ENCODE peak calls at places on chromosomes 5 and 9, in six cellular contexts. Q, W, E, L, S and H are unnamed samples.

GRCh38 chr5:127290019-127290945 is at the start of gene MEGF10:
- DNase-seq in Q (peak; percentile 46), S (peak; percentile 73), L (peak; percentile 36), W (peak; percentile 89), E (peak; percentile 4), H (no peak)

GRCh38 chr9:110890416-110890815 is 147.9 kb downstream of the LPAR1 start:
- DNase-seq in S (no peak), Q (no peak), W (peak; percentile 13), L (no peak), E (no peak), H (no peak)

GRCh38 chr5:147568710-147569109 is 58.8 kb upstream of the DPYSL3 start:
- DNase-seq in S (no peak), Q (no peak), E (no peak), L (no peak), W (peak; percentile 54), H (no peak)

GRCh38 chr9:134753191-134753590 is 111.6 kb downstream of the COL5A1 start:
- DNase-seq in E (no peak), S (no peak), L (no peak), Q (no peak), W (no peak), H (no peak)

GRCh38 chr9:68872026-68872501 is 141.8 kb downstream of the PRKACG start:
- DNase-seq in Q (no peak), E (no peak), W (peak; percentile 95), S (no peak), L (no peak), H (no peak)

GRCh38 chr9:94908041-94908563 is 181.6 kb downstream of the AOPEP start:
- DNase-seq in L (no peak), W (no peak), E (no peak), S (no peak), Q (no peak), H (no peak)

GRCh38 chr5:156394642-156395393 is 67.9 kb downstream of the SGCD start:
- DNase-seq in Q (no peak), W (no peak), E (no peak), L (no peak), S (no peak), H (no peak)

GRCh38 chr5:159061834-159062530 is 37.7 kb downstream of the EBF1 start:
- DNase-seq in E (no peak), S (peak; percentile 46), L (no peak), Q (no peak), W (peak; percentile 65), H (no peak)

GRCh38 chr5:45695680-45696093 is 493 bp downstream of the HCN1 start:
- DNase-seq in Q (no peak), W (peak; percentile 45), E (no peak), L (no peak), S (no peak), H (no peak)

GRCh38 chr9:89022902-89023301 is 31.6 kb downstream of the S1PR3 start:
- DNase-seq in Q (no peak), L (no peak), W (no peak), S (peak; percentile 83), E (no peak), H (no peak)

GRCh38 chr9:92984976-92985375 is 37.7 kb downstream of the FGD3 start:
- DNase-seq in L (no peak), E (no peak), S (no peak), Q (no peak), W (no peak), H (no peak)

GRCh38 chr9:132784286-132784820 is 93.7 kb downstream of the AK8 start:
- DNase-seq in Q (no peak), W (no peak), L (no peak), E (no peak), S (no peak), H (no peak)

GRCh38 chr9:131214457-131214856 is 61.9 kb downstream of the FAM78A start:
- DNase-seq in Q (no peak), W (no peak), L (no peak), S (peak; percentile 62), E (no peak), H (no peak)

GRCh38 chr9:98020471-98021145 is 35.9 kb upstream of the NANS start:
- DNase-seq in S (no peak), L (no peak), Q (no peak), W (no peak), E (no peak), H (no peak)

DNA sequence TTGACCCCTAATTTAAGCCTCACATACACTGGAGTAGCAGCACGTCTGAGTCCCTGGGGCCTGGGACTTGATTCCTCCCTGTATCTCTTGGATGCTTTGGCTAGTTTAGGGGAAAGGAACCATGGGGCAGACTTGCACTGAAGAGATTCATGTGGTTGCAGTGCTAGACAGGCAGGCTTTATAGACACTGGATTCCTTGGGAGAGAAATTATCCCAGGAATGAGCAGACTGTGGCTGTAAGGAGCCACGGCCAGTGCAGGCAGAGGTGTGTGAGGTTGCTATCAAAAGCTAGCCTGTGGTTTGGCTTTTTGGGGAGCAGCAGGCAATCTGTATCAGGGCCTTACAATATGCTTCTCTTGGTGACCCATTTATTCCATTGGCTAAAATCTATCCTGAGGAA is 20.5 kb upstream of the PITX1 start:
- DNase-seq in S (no peak), E (no peak), L (no peak), Q (no peak), W (no peak), H (peak; percentile 70)
- H3K27me3 ChIP-seq in S (peaks cover 82% of the 10 kb centered on the region), E (no peaks in the 10 kb centered on the region), L (no peaks in the 10 kb centered on the region), Q (no peaks in the 10 kb centered on the region), W (peaks cover 35% of the 10 kb centered on the region), H (no peaks in the 10 kb centered on the region)

GRCh38 chr9:91332476-91333231 is 29.1 kb downstream of the AUH start:
- DNase-seq in E (no peak), Q (no peak), S (no peak), W (no peak), L (no peak), H (no peak)

GRCh38 chr9:91331849-91332248 is 29.9 kb downstream of the AUH start:
- DNase-seq in S (no peak), E (no peak), L (no peak), W (no peak), Q (no peak), H (no peak)

GRCh38 chr9:91334053-91334452 is 27.7 kb downstream of the AUH start:
- DNase-seq in L (no peak), W (no peak), Q (no peak), E (no peak), S (peak; percentile 48), H (no peak)

GRCh38 chr9:91328186-91328585 is 33.5 kb downstream of the AUH start:
- DNase-seq in L (no peak), W (no peak), E (no peak), S (peak; percentile 4), Q (no peak), H (no peak)
- H3K9me2 ChIP-seq in L (no peaks in the 10 kb centered on the region), W (no peaks in the 10 kb centered on the region), E (no peaks in the 10 kb centered on the region), S (no peaks in the 10 kb centered on the region), Q (no peaks in the 10 kb centered on the region), H (no peaks in the 10 kb centered on the region)

GRCh38 chr9:36861528-36862205 is 172.4 kb downstream of the PAX5 start:
- DNase-seq in S (no peak), L (no peak), Q (no peak), W (no peak), E (no peak), H (no peak)

GRCh38 chr9:36858805-36859375 is 175.2 kb downstream of the PAX5 start:
- DNase-seq in E (peak; percentile 10), L (no peak), S (peak; percentile 27), W (no peak), Q (no peak), H (no peak)

GRCh38 chr9:36865731-36866635 is 168.1 kb downstream of the PAX5 start:
- DNase-seq in S (no peak), Q (no peak), W (no peak), E (no peak), L (no peak), H (no peak)

GRCh38 chr9:36864491-36865410 is 169.3 kb downstream of the PAX5 start:
- DNase-seq in E (no peak), S (no peak), W (peak; percentile 69), Q (no peak), L (no peak), H (no peak)

DNA sequence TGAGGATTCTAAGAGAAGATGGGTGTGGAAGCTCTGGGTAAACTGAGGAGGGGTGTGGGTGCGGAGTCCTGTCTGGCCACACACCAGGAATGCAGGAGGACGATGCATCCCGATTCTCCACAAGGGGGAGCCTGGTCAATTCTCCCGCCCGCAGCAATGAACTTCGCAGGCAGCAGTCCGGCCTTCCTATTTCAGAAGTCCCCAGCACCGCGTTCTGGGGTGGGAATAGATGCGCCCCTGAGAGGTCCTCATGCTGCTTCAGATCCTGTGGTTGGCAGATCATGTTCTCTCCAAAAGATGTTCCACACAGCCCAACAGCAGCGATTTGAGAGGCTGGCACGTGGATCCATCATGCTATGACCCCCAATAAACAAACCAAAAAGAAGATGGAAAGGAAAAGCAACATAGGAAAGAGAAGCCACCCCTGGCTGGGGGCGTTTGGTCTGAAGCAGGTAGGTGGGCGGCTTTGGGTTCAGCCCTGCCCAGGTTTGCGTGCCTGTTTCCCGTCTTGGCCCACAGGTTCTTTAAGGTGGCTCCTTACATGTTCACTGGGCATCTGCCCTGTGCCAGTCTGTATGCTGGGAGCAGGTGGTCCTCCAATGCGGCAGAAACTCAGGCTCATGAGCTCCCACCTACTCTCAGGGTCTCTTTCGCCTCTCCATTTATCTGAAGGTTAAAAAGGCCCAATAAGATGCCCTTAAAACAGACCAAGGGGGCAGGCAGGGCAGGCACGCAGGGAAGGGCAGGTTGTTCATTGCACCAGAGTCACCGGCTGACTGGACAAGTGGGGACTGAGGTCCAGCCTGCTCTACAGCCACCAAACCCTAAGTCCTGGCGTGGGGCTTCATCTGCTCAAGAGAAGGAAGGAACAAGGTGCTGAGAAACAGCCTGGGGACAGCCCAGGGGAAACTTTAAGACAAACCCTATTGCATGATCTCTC is 171.6 kb downstream of the PAX5 start:
- DNase-seq in L (no peak), E (peak; percentile 33), S (peak; percentile 66), W (peak; percentile 84), Q (peak; percentile 41), H (no peak)
- H3K27me3 ChIP-seq in L (peaks cover 55% of the 10 kb centered on the region), E (peaks cover 30% of the 10 kb centered on the region), S (peaks cover 56% of the 10 kb centered on the region), W (peaks cover 5% of the 10 kb centered on the region), Q (no peaks in the 10 kb centered on the region), H (no peaks in the 10 kb centered on the region)

GRCh38 chr9:87753313-87753712 is 27.4 kb downstream of the CTSL start:
- DNase-seq in L (no peak), S (no peak), W (no peak), Q (no peak), E (no peak), H (no peak)
- H3K9me2 ChIP-seq in L (no peaks in the 10 kb centered on the region), S (no peaks in the 10 kb centered on the region), W (no peaks in the 10 kb centered on the region), Q (no peaks in the 10 kb centered on the region), E (no peaks in the 10 kb centered on the region), H (no peaks in the 10 kb centered on the region)